ENCODE peak calls at places on chromosomes 13 and 19, in nine cellular contexts. T is lung, O is neural crest cell, P is fibroblast of lung, D is choroid plexus epithelial cell, B is GM13976, K is cardiac fibroblast, W is activated T-cell treated with anti-CD3 and anti-CD28 coated beads for 1 hour, L is suprapubic skin. F is an unnamed sample.

GRCh38 chr13:48976677-48977625 is 1.2 kb downstream of the FNDC3A start:
- DNase-seq in D (peak), P (no peak), O (no peak), W (no peak), B (no peak), K (peak), T (no peak), L (peak), F (peak)

GRCh38 chr19:38709671-38710415 is 34.4 kb downstream of the CAPN12 start:
- DNase-seq in T (no peak), O (no peak), P (no peak), B (no peak), L (no peak), K (no peak), W (no peak), D (no peak), F (no peak)

GRCh38 chr13:110329798-110330461 is 22.8 kb downstream of the COL4A2 start:
- DNase-seq in T (no peak), B (no peak), D (peak), W (no peak), P (peak), L (no peak), K (peak), O (no peak), F (peak)

GRCh38 chr13:66503890-66504289 is 726.2 kb downstream of the PCDH9 start:
- DNase-seq in T (no peak), W (no peak), L (no peak), P (no peak), O (no peak), K (no peak), B (no peak), D (no peak), F (no peak)

GRCh38 chr19:29521291-29522075 is 4.3 kb upstream of the VSTM2B start:
- DNase-seq in W (no peak), B (no peak), T (no peak), K (no peak), O (no peak), D (no peak), L (no peak), P (no peak), F (no peak)

GRCh38 chr13:47258384-47258783 is 361.5 kb upstream of the HTR2A start:
- DNase-seq in O (no peak), P (no peak), T (no peak), W (no peak), D (no peak), B (no peak), K (no peak), L (no peak), F (peak)

GRCh38 chr19:13824703-13825102 is 29.5 kb downstream of the ZSWIM4 start:
- DNase-seq in D (no peak), W (no peak), O (no peak), K (no peak), L (no peak), P (no peak), B (no peak), T (no peak), F (no peak)

GRCh38 chr19:28737021-28737525 is 475.9 kb downstream of the UQCRFS1 start:
- DNase-seq in K (peak), W (no peak), B (no peak), T (no peak), P (peak), O (no peak), L (no peak), D (peak), F (peak)

GRCh38 chr19:45710731-45711130 is 18.3 kb downstream of the QPCTL start:
- DNase-seq in D (no peak), T (no peak), K (no peak), B (no peak), O (no peak), P (no peak), L (no peak), W (no peak), F (no peak)

GRCh38 chr19:10219678-10220077 is 11.5 kb downstream of the S1PR2 start:
- DNase-seq in T (no peak), L (no peak), B (peak), D (peak), O (no peak), K (no peak), P (peak), W (no peak), F (peak)

GRCh38 chr19:55165952-55166529 is 372 bp downstream of the DNAAF3 start:
- DNase-seq in D (peak), O (peak), P (peak), K (peak), B (peak), L (no peak), T (peak), W (no peak), F (peak)

GRCh38 chr13:80454245-80454644 is 113.3 kb upstream of the SPRY2 start:
- DNase-seq in P (peak), K (peak), W (no peak), B (no peak), O (no peak), L (no peak), D (peak), T (no peak), F (no peak)

GRCh38 chr13:95842898-95843297 is 166.0 kb downstream of the DNAJC3 start:
- DNase-seq in B (no peak), D (no peak), W (no peak), K (no peak), T (no peak), O (no peak), P (no peak), L (no peak), F (no peak)

GRCh38 chr13:66210677-66211076 is 1019.5 kb downstream of the PCDH9 start:
- DNase-seq in K (peak), D (peak), O (no peak), P (peak), W (no peak), T (no peak), B (no peak), L (no peak), F (peak)

GRCh38 chr13:51229731-51230130 is 7.5 kb downstream of the FAM124A start:
- DNase-seq in D (no peak), L (no peak), T (no peak), W (no peak), O (no peak), K (no peak), P (no peak), B (no peak), F (no peak)

GRCh38 chr19:33302974-33303790 is 848 bp upstream of the CEBPA start:
- DNase-seq in P (peak), B (peak), T (no peak), O (peak), L (no peak), D (peak), W (no peak), K (peak), F (peak)

GRCh38 chr19:19403373-19403901 is 2.0 kb upstream of the GATAD2A start:
- DNase-seq in K (peak), P (peak), O (no peak), B (no peak), L (no peak), W (no peak), D (peak), T (no peak), F (peak)

GRCh38 chr19:40612831-40613668 is 11.9 kb downstream of the LTBP4 start:
- DNase-seq in P (peak), W (peak), T (peak), K (no peak), O (no peak), D (peak), L (peak), B (peak), F (peak)

GRCh38 chr19:7947939-7948338 is 4.5 kb upstream of the TIMM44 start:
- DNase-seq in W (no peak), K (peak), O (no peak), L (no peak), B (no peak), T (no peak), D (peak), P (peak), F (no peak)

GRCh38 chr19:36151144-36152051 is 849 bp downstream of the COX7A1 start:
- DNase-seq in P (no peak), T (no peak), K (peak), D (peak), B (peak), O (no peak), L (peak), W (no peak), F (peak)